ENCODE peak calls at places on chromosomes 6 and 20, in seven cellular contexts. K is HepG2, S is SK-N-SH, T is K562, M is GM12878, N is HCT116, G is H1. D is an unnamed sample.
A peak's percentile ranks its signal among the peaks of the same experiment; 100 is the strongest.

GRCh38 chr6:14113951-14114350 is 3.6 kb upstream of the CD83 start:
- DNase-seq in K (no peak), S (no peak), T (no peak), M (no peak), N (no peak), G (no peak), D (no peak)

GRCh38 chr6:55704421-55704820 is 125.4 kb upstream of the HMGCLL1 start:
- DNase-seq in K (no peak), S (no peak), T (no peak), M (no peak), N (no peak), G (no peak), D (no peak)

GRCh38 chr20:32474009-32474716 is 111.0 kb downstream of the NOL4L start:
- DNase-seq in K (peak; percentile 43), S (peak; percentile 22), T (peak; percentile 42), M (no peak), N (no peak), G (no peak), D (no peak)

GRCh38 chr6:81834141-81834621 is 81.7 kb upstream of the TENT5A start:
- DNase-seq in K (no peak), S (no peak), T (no peak), M (no peak), N (no peak), G (no peak), D (no peak)

GRCh38 chr6:143061597-143062385 is 1.1 kb downstream of the AIG1 start:
- DNase-seq in K (peak; percentile 86), S (no peak), T (no peak), M (no peak), N (no peak), G (no peak), D (no peak)

GRCh38 chr6:113856011-113856551 is 1.1 kb upstream of the MARCKS start:
- DNase-seq in K (no peak), S (peak; percentile 22), T (no peak), M (no peak), N (no peak), G (no peak), D (no peak)

GRCh38 chr6:166738361-166738760 is 111.3 kb upstream of the RPS6KA2 start:
- DNase-seq in K (no peak), S (no peak), T (no peak), M (no peak), N (no peak), G (no peak), D (no peak)

GRCh38 chr6:38638941-38639497 is 710 bp downstream of the BTBD9 start:
- DNase-seq in K (peak; percentile 37), S (no peak), T (peak; percentile 43), M (no peak), N (peak; percentile 3), G (no peak), D (no peak)

GRCh38 chr6:130293800-130294199 is 71.0 kb upstream of the SAMD3 start:
- DNase-seq in K (peak; percentile 23), S (peak; percentile 11), T (peak; percentile 19), M (peak; percentile 8), N (peak; percentile 45), G (peak; percentile 25), D (peak; percentile 24)

GRCh38 chr6:79964607-79965081 is 17.3 kb upstream of the ELOVL4 start:
- DNase-seq in K (no peak), S (no peak), T (no peak), M (no peak), N (no peak), G (no peak), D (no peak)

GRCh38 chr6:157280153-157280552 is 43.2 kb downstream of the TMEM242 start:
- DNase-seq in K (no peak), S (no peak), T (no peak), M (no peak), N (no peak), G (no peak), D (no peak)

GRCh38 chr6:139778688-139779087 is 404.2 kb upstream of the CITED2 start:
- DNase-seq in K (no peak), S (no peak), T (no peak), M (no peak), N (no peak), G (no peak), D (no peak)

GRCh38 chr6:167285077-167285770 is 5.9 kb upstream of the UNC93A start:
- DNase-seq in K (no peak), S (no peak), T (no peak), M (no peak), N (no peak), G (no peak), D (no peak)

GRCh38 chr6:136607204-136607931 is 57.1 kb upstream of the MAP7 start:
- DNase-seq in K (peak; percentile 22), S (no peak), T (peak; percentile 21), M (no peak), N (no peak), G (no peak), D (peak; percentile 27)

GRCh38 chr6:133854633-133855598 is 34.0 kb upstream of the TCF21 start:
- DNase-seq in K (peak; percentile 20), S (peak; percentile 24), T (no peak), M (no peak), N (no peak), G (no peak), D (no peak)

GRCh38 chr6:15026832-15027231 is 219.0 kb upstream of the JARID2 start:
- DNase-seq in K (peak; percentile 78), S (peak; percentile 61), T (no peak), M (no peak), N (no peak), G (no peak), D (no peak)

GRCh38 chr6:161498359-161498758 is 224.5 kb upstream of the AGPAT4 start:
- DNase-seq in K (peak; percentile 36), S (peak; percentile 41), T (peak; percentile 24), M (no peak), N (peak; percentile 66), G (peak; percentile 60), D (no peak)

GRCh38 chr20:3121271-3121911 is 36.9 kb upstream of the AVP start:
- DNase-seq in K (no peak), S (no peak), T (no peak), M (no peak), N (no peak), G (no peak), D (no peak)

GRCh38 chr6:163520956-163521355 is 106.4 kb downstream of the QKI start:
- DNase-seq in K (no peak), S (no peak), T (no peak), M (no peak), N (no peak), G (no peak), D (no peak)

DNA sequence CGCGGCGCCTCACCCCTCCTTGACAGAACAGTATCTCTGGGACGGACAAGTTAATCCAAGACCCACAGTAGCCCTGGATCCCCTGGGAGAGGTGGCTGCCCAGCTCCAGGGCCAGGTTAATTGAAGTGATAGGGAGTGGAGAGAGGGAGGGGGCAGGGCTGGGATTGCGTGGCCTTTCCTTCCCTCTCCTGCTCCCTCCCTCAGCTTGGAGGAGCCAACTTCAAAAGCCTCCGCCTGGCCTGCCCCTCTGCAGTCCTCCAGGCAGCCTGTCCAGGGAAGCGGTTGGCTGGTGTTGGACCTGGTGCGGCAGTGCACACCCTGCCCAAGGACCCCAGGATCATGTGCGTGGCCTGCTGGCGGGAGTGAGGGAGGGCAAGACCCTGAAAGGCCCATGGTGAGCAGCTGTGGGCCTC is at the start of gene C20orf204:
- DNase-seq in K (peak; percentile 94), S (no peak), T (peak; percentile 67), M (no peak), N (no peak), G (no peak), D (no peak)
- TF ChIP-seq SIN3A in K (peak; percentile 86), S (no peak), T (no peak), M (no peak), N (no peak), G (no peak), D (no peak)

GRCh38 chr20:17498181-17498580 is 33.0 kb downstream of the BFSP1 start:
- DNase-seq in K (no peak), S (no peak), T (no peak), M (no peak), N (no peak), G (no peak), D (no peak)

GRCh38 chr20:17500271-17500670 is 30.9 kb downstream of the BFSP1 start:
- DNase-seq in K (no peak), S (no peak), T (no peak), M (no peak), N (no peak), G (no peak), D (no peak)

GRCh38 chr20:17500826-17501225 is 30.4 kb downstream of the BFSP1 start:
- DNase-seq in K (no peak), S (no peak), T (no peak), M (no peak), N (no peak), G (no peak), D (no peak)

GRCh38 chr20:17499041-17499440 is 32.1 kb downstream of the BFSP1 start:
- DNase-seq in K (no peak), S (no peak), T (no peak), M (no peak), N (no peak), G (no peak), D (no peak)

DNA sequence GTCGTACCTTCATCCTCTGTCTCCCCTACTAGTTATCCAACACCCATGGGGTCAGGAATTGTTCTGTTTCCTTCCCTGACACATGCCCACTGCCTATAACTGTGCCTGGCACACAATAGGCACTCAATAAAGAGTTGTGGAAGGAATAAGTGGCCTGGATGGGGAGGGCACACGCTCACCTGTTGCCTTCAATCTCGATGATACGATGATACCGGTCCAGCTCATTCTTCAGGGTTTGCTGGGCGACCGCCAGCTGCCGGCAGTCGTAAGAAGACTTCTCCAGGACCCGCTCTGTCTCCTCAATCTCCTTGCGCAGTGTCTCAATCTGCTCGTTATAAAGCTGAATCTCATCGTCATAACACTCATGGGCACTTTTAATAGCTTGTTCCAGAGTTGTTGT is 32.5 kb downstream of the BFSP1 start:
- DNase-seq in K (no peak), S (no peak), T (no peak), M (no peak), N (no peak), G (no peak), D (no peak)
- TF ChIP-seq SIN3A in K (no peak), S (no peak), T (no peak), M (no peak), N (no peak), G (no peak), D (no peak)

GRCh38 chr6:158812611-158813010 is 6.6 kb downstream of the EZR start:
- DNase-seq in K (no peak), S (no peak), T (no peak), M (no peak), N (no peak), G (no peak), D (no peak)

GRCh38 chr6:158815915-158816314 is 3.3 kb downstream of the EZR start:
- DNase-seq in K (no peak), S (no peak), T (no peak), M (no peak), N (no peak), G (no peak), D (no peak)

GRCh38 chr6:158810149-158811095 is 8.7 kb downstream of the EZR start:
- DNase-seq in K (no peak), S (no peak), T (no peak), M (no peak), N (no peak), G (no peak), D (no peak)

GRCh38 chr6:158815379-158815724 is 3.8 kb downstream of the EZR start:
- DNase-seq in K (peak; percentile 92), S (no peak), T (no peak), M (no peak), N (no peak), G (no peak), D (no peak)

GRCh38 chr6:158813032-158813431 is 6.1 kb downstream of the EZR start:
- DNase-seq in K (no peak), S (no peak), T (no peak), M (no peak), N (no peak), G (no peak), D (no peak)
- TF ChIP-seq SIN3A in K (no peak), S (no peak), T (no peak), M (no peak), N (no peak), G (no peak), D (no peak)

GRCh38 chr6:111852704-111853103 is 20.5 kb downstream of the FYN start:
- DNase-seq in K (peak; percentile 45), S (no peak), T (no peak), M (no peak), N (no peak), G (no peak), D (no peak)
- TF ChIP-seq SIN3A in K (no peak), S (no peak), T (no peak), M (no peak), N (no peak), G (no peak), D (no peak)